ENCODE peak calls at places on chromosomes 1 and 21, in seven cellular contexts. One of them, this sample, is unnamed.

GRCh38 chr1:77282187-77282865 is 507 bp downstream of the AK5 start:
- DNase-seq in WTC11: peak; percentile 45
- DNase-seq in stomach: no peak
- DNase-seq in GM12865: no peak
- DNase-seq in NB4: no peak
- DNase-seq in neural progenitor cell: peak; percentile 67
- DNase-seq in heart left ventricle: peak; percentile 58
- DNase-seq in this sample: peak; percentile 37

GRCh38 chr1:27103498-27103897 is 51.4 kb downstream of the SLC9A1 start:
- DNase-seq in WTC11: no peak
- DNase-seq in stomach: no peak
- DNase-seq in GM12865: no peak
- DNase-seq in NB4: no peak
- DNase-seq in neural progenitor cell: no peak
- DNase-seq in heart left ventricle: no peak
- DNase-seq in this sample: no peak

GRCh38 chr1:5876251-5876650 is 116.0 kb downstream of the NPHP4 start:
- DNase-seq in WTC11: no peak
- DNase-seq in stomach: no peak
- DNase-seq in GM12865: no peak
- DNase-seq in NB4: no peak
- DNase-seq in neural progenitor cell: no peak
- DNase-seq in heart left ventricle: no peak
- DNase-seq in this sample: no peak

GRCh38 chr1:69523032-69523431 is 44.7 kb upstream of the LRRC7 start:
- DNase-seq in WTC11: no peak
- DNase-seq in stomach: no peak
- DNase-seq in GM12865: no peak
- DNase-seq in NB4: no peak
- DNase-seq in neural progenitor cell: no peak
- DNase-seq in heart left ventricle: no peak
- DNase-seq in this sample: no peak

GRCh38 chr1:46394108-46394871 is at the start of gene FAAH:
- DNase-seq in WTC11: peak; percentile 83
- DNase-seq in stomach: peak; percentile 80
- DNase-seq in GM12865: no peak
- DNase-seq in NB4: no peak
- DNase-seq in neural progenitor cell: peak; percentile 92
- DNase-seq in heart left ventricle: peak; percentile 81
- DNase-seq in this sample: peak; percentile 51

GRCh38 chr21:16323586-16323985 is 593.8 kb downstream of the USP25 start:
- DNase-seq in WTC11: no peak
- DNase-seq in stomach: no peak
- DNase-seq in GM12865: no peak
- DNase-seq in NB4: no peak
- DNase-seq in neural progenitor cell: no peak
- DNase-seq in heart left ventricle: no peak
- DNase-seq in this sample: no peak

GRCh38 chr1:193104496-193104905 is 713 bp downstream of the GLRX2 start:
- DNase-seq in WTC11: peak; percentile 38
- DNase-seq in stomach: peak; percentile 51
- DNase-seq in GM12865: peak; percentile 42
- DNase-seq in NB4: peak; percentile 60
- DNase-seq in neural progenitor cell: peak; percentile 51
- DNase-seq in heart left ventricle: peak; percentile 73
- DNase-seq in this sample: peak; percentile 41

GRCh38 chr1:156356875-156357534 is 12.0 kb upstream of the RHBG start:
- DNase-seq in WTC11: peak; percentile 93
- DNase-seq in stomach: peak; percentile 79
- DNase-seq in GM12865: peak; percentile 70
- DNase-seq in NB4: peak; percentile 65
- DNase-seq in neural progenitor cell: peak; percentile 84
- DNase-seq in heart left ventricle: peak; percentile 68
- DNase-seq in this sample: peak; percentile 78

GRCh38 chr21:18155508-18156193 is 89.0 kb upstream of the CHODL start:
- DNase-seq in WTC11: no peak
- DNase-seq in stomach: no peak
- DNase-seq in GM12865: peak; percentile 14
- DNase-seq in NB4: no peak
- DNase-seq in neural progenitor cell: peak; percentile 42
- DNase-seq in heart left ventricle: no peak
- DNase-seq in this sample: no peak

GRCh38 chr21:32946654-32947053 is 79.1 kb upstream of the OLIG2 start:
- DNase-seq in WTC11: no peak
- DNase-seq in stomach: no peak
- DNase-seq in GM12865: no peak
- DNase-seq in NB4: no peak
- DNase-seq in neural progenitor cell: no peak
- DNase-seq in heart left ventricle: no peak
- DNase-seq in this sample: no peak

GRCh38 chr1:53349968-53350852 is 22.3 kb upstream of the LRP8 start:
- DNase-seq in WTC11: no peak
- DNase-seq in stomach: peak; percentile 21
- DNase-seq in GM12865: no peak
- DNase-seq in NB4: no peak
- DNase-seq in neural progenitor cell: no peak
- DNase-seq in heart left ventricle: no peak
- DNase-seq in this sample: no peak

GRCh38 chr1:3042481-3042880 is 21.2 kb downstream of the ACTRT2 start:
- DNase-seq in WTC11: no peak
- DNase-seq in stomach: no peak
- DNase-seq in GM12865: no peak
- DNase-seq in NB4: no peak
- DNase-seq in neural progenitor cell: no peak
- DNase-seq in heart left ventricle: peak; percentile 24
- DNase-seq in this sample: no peak

GRCh38 chr1:25805863-25806225 is 5.9 kb downstream of the SELENON start:
- DNase-seq in WTC11: no peak
- DNase-seq in stomach: peak; percentile 61
- DNase-seq in GM12865: no peak
- DNase-seq in NB4: no peak
- DNase-seq in neural progenitor cell: no peak
- DNase-seq in heart left ventricle: peak; percentile 71
- DNase-seq in this sample: no peak

DNA sequence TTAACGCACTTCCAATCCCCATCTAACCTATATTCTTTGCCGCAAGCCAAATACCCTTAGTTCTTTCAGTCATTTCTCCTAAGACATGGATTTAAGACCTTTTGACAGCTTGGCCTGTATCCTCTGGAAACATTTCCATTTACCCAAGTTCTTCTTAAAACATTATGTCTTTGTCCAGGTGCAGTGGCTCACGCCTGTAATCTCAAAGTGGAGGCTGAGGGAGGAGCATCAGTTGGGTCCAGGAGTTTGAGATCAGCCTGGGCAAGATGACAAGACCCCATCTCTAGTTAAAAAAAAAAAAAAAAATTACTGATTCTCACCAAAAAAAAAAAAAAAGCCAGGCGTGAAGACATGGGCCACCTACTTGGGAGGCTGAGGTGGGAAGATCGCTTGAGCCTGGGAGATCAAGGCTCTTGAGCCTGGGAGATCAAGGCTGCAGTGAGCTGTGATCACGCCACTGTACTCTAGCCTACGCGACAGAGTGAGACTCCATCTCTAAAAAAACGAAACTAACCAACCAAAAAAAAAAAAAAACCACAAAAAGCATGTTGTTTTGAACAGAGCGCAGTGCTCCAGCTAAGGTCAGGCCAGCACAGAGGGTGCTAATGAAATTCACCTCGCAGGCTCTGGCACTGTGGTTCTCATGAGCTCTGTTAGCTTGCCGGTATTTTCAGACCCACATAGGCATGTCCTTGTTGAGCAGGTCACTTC is 36.0 kb downstream of the NUAK2 start:
- DNase-seq in WTC11: no peak
- DNase-seq in stomach: no peak
- DNase-seq in GM12865: peak; percentile 91
- DNase-seq in NB4: peak; percentile 60
- DNase-seq in neural progenitor cell: no peak
- DNase-seq in heart left ventricle: no peak
- DNase-seq in this sample: no peak
- TF ChIP-seq CTCF in WTC11: no peak
- TF ChIP-seq CTCF in stomach: no peak
- TF ChIP-seq CTCF in GM12865: no peak
- TF ChIP-seq CTCF in NB4: no peak
- TF ChIP-seq CTCF in neural progenitor cell: no peak
- TF ChIP-seq CTCF in heart left ventricle: no peak
- TF ChIP-seq CTCF in this sample: no peak

DNA sequence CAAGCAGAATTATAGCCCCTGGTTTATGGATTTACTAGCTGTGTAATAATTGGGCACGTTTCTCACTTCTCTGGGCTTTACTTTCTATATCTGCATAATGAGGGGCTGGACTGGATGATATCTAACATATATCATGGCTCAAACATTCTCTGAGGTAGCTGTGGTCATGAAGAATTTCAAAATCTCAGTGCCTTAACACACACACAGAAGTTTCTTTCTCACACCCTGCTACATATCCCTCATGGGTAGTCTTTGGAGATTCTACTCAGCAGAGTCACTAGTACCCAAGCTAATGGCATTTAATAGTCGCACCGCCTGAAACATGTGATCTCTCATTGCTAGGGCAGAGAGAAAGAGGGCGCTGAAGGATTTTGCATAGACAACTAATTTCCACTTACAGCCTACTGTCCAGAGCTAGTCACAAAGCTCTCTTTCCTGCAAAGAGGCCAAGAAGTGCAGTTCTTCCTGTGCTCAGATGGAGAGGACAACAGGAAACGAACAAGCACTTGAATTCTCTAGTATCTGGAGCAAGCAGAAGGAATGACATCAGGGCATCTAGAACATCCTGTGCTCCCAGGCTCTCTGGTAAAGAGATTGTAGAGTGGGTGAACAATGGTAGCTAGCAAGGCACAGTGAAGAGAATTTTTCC is 183.5 kb upstream of the PTBP2 start:
- DNase-seq in WTC11: no peak
- DNase-seq in stomach: no peak
- DNase-seq in GM12865: no peak
- DNase-seq in NB4: peak; percentile 14
- DNase-seq in neural progenitor cell: no peak
- DNase-seq in heart left ventricle: no peak
- DNase-seq in this sample: peak; percentile 29
- TF ChIP-seq CTCF in WTC11: no peak
- TF ChIP-seq CTCF in stomach: no peak
- TF ChIP-seq CTCF in GM12865: no peak
- TF ChIP-seq CTCF in NB4: no peak
- TF ChIP-seq CTCF in neural progenitor cell: no peak
- TF ChIP-seq CTCF in heart left ventricle: no peak
- TF ChIP-seq CTCF in this sample: no peak

GRCh38 chr1:244028701-244029100 is 22.4 kb upstream of the ZBTB18 start:
- DNase-seq in WTC11: no peak
- DNase-seq in stomach: no peak
- DNase-seq in GM12865: no peak
- DNase-seq in NB4: no peak
- DNase-seq in neural progenitor cell: no peak
- DNase-seq in heart left ventricle: no peak
- DNase-seq in this sample: no peak

GRCh38 chr1:244027491-244027890 is 23.6 kb upstream of the ZBTB18 start:
- DNase-seq in WTC11: no peak
- DNase-seq in stomach: no peak
- DNase-seq in GM12865: no peak
- DNase-seq in NB4: no peak
- DNase-seq in neural progenitor cell: no peak
- DNase-seq in heart left ventricle: no peak
- DNase-seq in this sample: no peak

GRCh38 chr1:244030481-244031040 is 20.5 kb upstream of the ZBTB18 start:
- DNase-seq in WTC11: no peak
- DNase-seq in stomach: no peak
- DNase-seq in GM12865: no peak
- DNase-seq in NB4: no peak
- DNase-seq in neural progenitor cell: no peak
- DNase-seq in heart left ventricle: no peak
- DNase-seq in this sample: no peak

DNA sequence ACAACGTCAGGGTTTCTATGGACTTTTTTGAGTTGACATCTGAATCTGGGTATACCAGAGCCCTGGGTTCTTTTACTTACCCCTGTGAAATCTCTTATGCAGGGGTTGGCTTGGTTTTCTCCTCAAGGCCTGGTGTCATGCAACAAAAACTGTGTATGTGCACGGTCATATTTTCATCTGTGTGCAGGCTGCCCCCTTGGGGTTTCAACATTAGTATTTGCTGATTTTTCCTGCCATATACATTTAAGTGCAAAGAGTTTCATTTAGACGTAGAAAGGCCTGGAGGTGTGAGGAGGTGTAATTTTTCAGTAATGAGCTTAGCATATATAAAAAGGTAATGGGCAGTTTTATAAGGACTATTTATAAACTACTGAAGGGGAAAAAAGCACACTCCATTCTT is 21.9 kb upstream of the ZBTB18 start:
- DNase-seq in WTC11: no peak
- DNase-seq in stomach: no peak
- DNase-seq in GM12865: no peak
- DNase-seq in NB4: peak; percentile 9
- DNase-seq in neural progenitor cell: no peak
- DNase-seq in heart left ventricle: no peak
- DNase-seq in this sample: no peak
- TF ChIP-seq CTCF in WTC11: no peak
- TF ChIP-seq CTCF in stomach: no peak
- TF ChIP-seq CTCF in GM12865: no peak
- TF ChIP-seq CTCF in NB4: no peak
- TF ChIP-seq CTCF in neural progenitor cell: no peak
- TF ChIP-seq CTCF in heart left ventricle: no peak
- TF ChIP-seq CTCF in this sample: no peak

DNA sequence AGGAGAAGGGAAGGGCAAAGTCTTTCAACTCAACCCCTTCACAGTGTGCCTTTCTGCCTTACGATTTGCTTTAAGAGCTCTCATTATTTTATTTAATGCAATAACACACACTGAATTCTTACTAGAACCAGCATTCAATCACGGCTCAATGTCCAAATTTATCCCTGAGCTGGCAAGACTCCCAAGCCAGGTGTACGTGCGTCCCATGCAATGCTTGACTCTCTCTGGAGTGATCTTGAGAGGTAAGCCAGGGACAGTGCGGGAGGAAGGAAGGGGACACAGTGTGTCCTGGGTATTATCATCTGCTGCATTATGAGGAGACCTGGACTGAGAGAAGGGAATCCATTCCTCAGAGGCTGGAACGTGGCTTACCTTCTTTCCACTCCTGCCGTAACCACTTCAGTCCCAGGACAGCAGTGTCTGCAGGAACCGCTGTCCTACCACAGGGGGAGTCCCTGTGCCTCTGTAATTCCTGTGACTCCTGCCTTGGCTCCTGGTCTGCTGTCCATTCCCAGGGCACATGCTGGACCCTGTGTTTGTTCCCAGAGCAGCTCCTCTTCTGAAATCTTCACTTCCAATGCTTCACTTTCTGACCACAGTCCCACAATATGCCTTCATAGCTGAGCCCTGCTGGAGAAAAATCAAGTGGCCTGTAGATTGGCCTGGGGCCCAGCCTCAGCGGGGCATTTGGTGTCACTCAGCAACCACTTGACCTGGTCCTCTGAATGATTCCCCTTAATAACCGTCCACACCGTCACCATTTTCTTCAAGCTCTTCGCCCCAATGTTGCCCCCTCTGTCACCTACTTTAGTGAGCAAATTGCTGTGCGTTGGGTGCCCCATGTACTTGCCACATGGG is 28.6 kb upstream of the STUM start:
- DNase-seq in WTC11: peak; percentile 35
- DNase-seq in stomach: no peak
- DNase-seq in GM12865: no peak
- DNase-seq in NB4: no peak
- DNase-seq in neural progenitor cell: peak; percentile 42
- DNase-seq in heart left ventricle: no peak
- DNase-seq in this sample: no peak
- TF ChIP-seq CTCF in WTC11: no peak
- TF ChIP-seq CTCF in stomach: no peak
- TF ChIP-seq CTCF in GM12865: no peak
- TF ChIP-seq CTCF in NB4: no peak
- TF ChIP-seq CTCF in neural progenitor cell: peak; percentile 48
- TF ChIP-seq CTCF in heart left ventricle: peak; percentile 22
- TF ChIP-seq CTCF in this sample: no peak